ENCODE peak calls at places on chromosomes 12 and 14, in four cellular contexts. C is WTC11, O is GM12878, U is K562. M is an unnamed sample.

GRCh38 chr12:20154060-20154459 is 214.3 kb upstream of the PDE3A start:
- DNase-seq in O (no peak), C (no peak), U (no peak), M (no peak)

GRCh38 chr12:100464529-100464928 is 9.1 kb upstream of the NR1H4 start:
- DNase-seq in O (no peak), U (no peak), C (no peak), M (no peak)

GRCh38 chr12:128137140-128137539 is 129.8 kb upstream of the TMEM132C start:
- DNase-seq in U (no peak), O (no peak), C (no peak), M (no peak)

GRCh38 chr14:81464253-81465001 is 64.3 kb upstream of the STON2 start:
- DNase-seq in O (peak; percentile 64), C (peak; percentile 42), U (peak; percentile 44), M (peak; percentile 66)

GRCh38 chr12:63826002-63826585 is 18.4 kb upstream of the SRGAP1 start:
- DNase-seq in C (no peak), O (no peak), U (no peak), M (peak; percentile 72)

GRCh38 chr12:43336962-43337555 is 214.9 kb downstream of the ADAMTS20 start:
- DNase-seq in C (no peak), U (no peak), O (no peak), M (peak; percentile 21)

GRCh38 chr12:47838286-47838931 is 18.7 kb upstream of the HDAC7 start:
- DNase-seq in C (no peak), O (no peak), U (peak; percentile 76), M (peak; percentile 82)

GRCh38 chr12:79371226-79371625 is 319.5 kb downstream of the PAWR start:
- DNase-seq in U (no peak), C (no peak), O (no peak), M (no peak)

GRCh38 chr14:77022219-77022852 is 6.2 kb downstream of the IRF2BPL start:
- DNase-seq in O (no peak), C (no peak), U (no peak), M (no peak)

GRCh38 chr12:5584776-5585560 is 153.1 kb downstream of the NTF3 start:
- DNase-seq in O (no peak), U (no peak), C (no peak), M (no peak)

GRCh38 chr12:115491851-115492250 is 785.6 kb downstream of the MED13L start:
- DNase-seq in U (no peak), O (no peak), C (no peak), M (no peak)

GRCh38 chr12:25308761-25309160 is 58.0 kb upstream of the KRAS start:
- DNase-seq in U (no peak), C (no peak), O (no peak), M (no peak)

GRCh38 chr12:84247931-84248330 is 664.7 kb downstream of the SLC6A15 start:
- DNase-seq in O (no peak), C (no peak), U (no peak), M (no peak)

GRCh38 chr12:45214739-45215418 is 1.0 kb upstream of the ANO6 start:
- DNase-seq in U (no peak), O (no peak), C (no peak), M (no peak)

GRCh38 chr12:110741795-110742717 is 635 bp downstream of the PPP1CC start:
- DNase-seq in C (peak; percentile 32), U (no peak), O (no peak), M (peak; percentile 22)

GRCh38 chr12:100461330-100461973 is 12.2 kb upstream of the NR1H4 start:
- DNase-seq in U (no peak), O (no peak), C (no peak), M (no peak)

GRCh38 chr14:103909531-103910261 is 18.6 kb upstream of the TDRD9 start:
- DNase-seq in C (no peak), O (no peak), U (no peak), M (no peak)

GRCh38 chr12:54005531-54005852 is 3.3 kb upstream of the HOXC8 start:
- DNase-seq in C (no peak), U (no peak), O (no peak), M (no peak)

GRCh38 chr12:11662369-11662768 is 12.9 kb downstream of the ETV6 start:
- DNase-seq in U (no peak), O (no peak), C (no peak), M (no peak)

GRCh38 chr12:117118838-117119591 is 19.8 kb upstream of the TESC start:
- DNase-seq in C (peak; percentile 52), U (no peak), O (no peak), M (no peak)

GRCh38 chr12:14393736-14394135 is 28.3 kb downstream of the ATF7IP start:
- DNase-seq in O (no peak), C (no peak), U (no peak), M (no peak)
- TF ChIP-seq USF1 in O (no peak), C (no peak), U (no peak), M (no peak)

GRCh38 chr12:22284871-22285270 is 49.6 kb downstream of the ST8SIA1 start:
- DNase-seq in O (no peak), C (no peak), U (no peak), M (no peak)

GRCh38 chr12:22285871-22286270 is 48.6 kb downstream of the ST8SIA1 start:
- DNase-seq in O (no peak), C (no peak), U (no peak), M (no peak)

GRCh38 chr12:22283508-22283907 is 51.0 kb downstream of the ST8SIA1 start:
- DNase-seq in C (no peak), O (no peak), U (no peak), M (no peak)

GRCh38 chr12:22282283-22282682 is 52.2 kb downstream of the ST8SIA1 start:
- DNase-seq in O (no peak), U (no peak), C (no peak), M (no peak)

DNA sequence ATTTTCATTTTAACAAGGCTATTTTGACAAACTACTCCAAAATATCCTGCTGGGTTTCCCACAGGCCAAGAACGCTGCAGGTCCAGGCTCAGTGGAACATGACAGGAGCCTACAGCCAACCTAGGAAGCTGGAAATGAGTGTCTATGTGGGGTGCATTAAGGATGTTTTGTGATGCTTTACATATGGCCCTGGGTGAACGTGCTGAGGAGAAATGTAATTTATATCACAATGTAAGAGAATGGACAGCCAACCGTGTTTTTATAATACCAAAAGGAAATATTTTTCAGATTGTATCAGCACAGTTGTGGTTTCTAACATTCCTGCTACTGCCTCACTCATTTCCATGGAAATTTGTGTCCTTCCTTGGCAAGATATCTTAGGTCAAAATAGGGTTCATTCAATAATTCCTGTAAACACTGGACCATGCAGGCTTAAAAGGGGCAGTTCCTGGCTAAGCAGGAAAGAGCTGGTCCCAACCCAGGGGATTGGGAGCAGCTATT is 51.5 kb downstream of the ST8SIA1 start:
- DNase-seq in C (no peak), O (no peak), U (no peak), M (no peak)
- TF ChIP-seq USF1 in C (no peak), O (no peak), U (no peak), M (no peak)

DNA sequence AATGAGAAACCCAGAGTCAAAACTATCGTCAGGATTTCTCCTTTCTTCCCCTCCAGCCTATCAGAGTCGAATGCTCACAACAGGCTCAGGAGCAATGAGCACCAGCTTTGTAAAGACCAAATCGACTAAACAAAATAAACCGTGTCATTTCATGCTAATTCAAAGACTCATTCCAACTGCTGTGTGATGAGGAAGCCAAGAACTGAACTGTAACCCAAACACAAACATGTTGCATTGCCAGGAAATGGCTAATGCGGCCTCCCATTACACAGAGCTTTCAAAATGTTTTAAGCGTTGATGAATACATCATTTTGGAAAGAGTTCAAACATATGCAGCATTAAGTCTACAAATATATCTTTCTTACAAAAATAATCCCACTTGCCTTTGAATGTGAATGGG is 349.6 kb downstream of the GXYLT1 start:
- DNase-seq in C (no peak), O (no peak), U (no peak), M (no peak)
- TF ChIP-seq USF1 in C (no peak), O (no peak), U (no peak), M (no peak)

GRCh38 chr14:66111891-66112290 is 374.3 kb upstream of the CCDC196 start:
- DNase-seq in O (no peak), U (no peak), C (no peak), M (no peak)

GRCh38 chr14:66119805-66120204 is 366.4 kb upstream of the CCDC196 start:
- DNase-seq in U (no peak), O (no peak), C (no peak), M (no peak)

GRCh38 chr14:66109426-66109825 is 376.7 kb upstream of the CCDC196 start:
- DNase-seq in C (no peak), O (no peak), U (no peak), M (no peak)

GRCh38 chr14:66117600-66117999 is 368.6 kb upstream of the CCDC196 start:
- DNase-seq in U (no peak), C (no peak), O (no peak), M (no peak)

GRCh38 chr14:66114071-66114470 is 372.1 kb upstream of the CCDC196 start:
- DNase-seq in U (no peak), O (no peak), C (no peak), M (no peak)
- TF ChIP-seq USF1 in U (no peak), O (no peak), C (no peak), M (no peak)

GRCh38 chr14:74954947-74955228 is 509 bp downstream of the PGF start:
- DNase-seq in O (no peak), U (no peak), C (no peak), M (peak; percentile 45)
- TF ChIP-seq USF1 in O (no peak), U (no peak), C (no peak), M (no peak)

GRCh38 chr12:123149088-123149827 is 1.6 kb downstream of the PITPNM2 start:
- DNase-seq in O (no peak), U (peak; percentile 81), C (no peak), M (peak; percentile 48)
- TF ChIP-seq USF1 in O (no peak), U (no peak), C (no peak), M (no peak)